ENCODE peak calls at places on chromosomes 7 and 10, in nine cellular contexts. B, J, C, F, Z, W, V, R and S are unnamed samples. For H3K9me3, the result is how much of the 10 kb centered on the place peaks cover.

GRCh38 chr10:44925224-44925623 is 14.1 kb downstream of the TMEM72 start:
- DNase-seq in B (no peak), J (peak), C (no peak), F (no peak), Z (peak), W (no peak), V (no peak), R (peak), S (no peak)

GRCh38 chr10:131775833-131776232 is 125.0 kb upstream of the PPP2R2D start:
- DNase-seq in B (no peak), J (no peak), C (no peak), F (no peak), Z (no peak), W (no peak), V (no peak), R (no peak), S (no peak)

GRCh38 chr10:29142516-29143314 is 146.2 kb upstream of the LYZL1 start:
- DNase-seq in B (no peak), J (no peak), C (no peak), F (no peak), Z (no peak), W (no peak), V (no peak), R (peak), S (peak)

GRCh38 chr10:68362590-68362989 is 29.9 kb upstream of the PBLD start:
- DNase-seq in B (no peak), J (no peak), C (no peak), F (no peak), Z (no peak), W (no peak), V (no peak), R (no peak), S (no peak)

GRCh38 chr10:75544923-75545322 is 113.5 kb downstream of the LRMDA start:
- DNase-seq in B (no peak), J (peak), C (no peak), F (no peak), Z (no peak), W (no peak), V (no peak), R (no peak), S (no peak)

GRCh38 chr7:13912740-13913320 is 76.6 kb downstream of the ETV1 start:
- DNase-seq in B (no peak), J (no peak), C (no peak), F (no peak), Z (no peak), W (no peak), V (no peak), R (no peak), S (no peak)

GRCh38 chr7:144437370-144438191 is 34.1 kb upstream of the NOBOX start:
- DNase-seq in B (peak), J (peak), C (no peak), F (no peak), Z (peak), W (no peak), V (peak), R (peak), S (peak)

GRCh38 chr7:94431620-94432295 is 37.1 kb downstream of the COL1A2 start:
- DNase-seq in B (no peak), J (peak), C (no peak), F (no peak), Z (no peak), W (no peak), V (no peak), R (no peak), S (no peak)

GRCh38 chr7:116173051-116174028 is 37.0 kb upstream of the TES start:
- DNase-seq in B (peak), J (peak), C (no peak), F (peak), Z (peak), W (no peak), V (no peak), R (peak), S (peak)

GRCh38 chr7:133376514-133376913 is 123.6 kb downstream of the EXOC4 start:
- DNase-seq in B (no peak), J (peak), C (no peak), F (no peak), Z (no peak), W (no peak), V (no peak), R (no peak), S (no peak)

GRCh38 chr7:129199406-129199805 is 11.0 kb downstream of the SMO start:
- DNase-seq in B (no peak), J (no peak), C (no peak), F (no peak), Z (no peak), W (no peak), V (no peak), R (no peak), S (no peak)

GRCh38 chr10:58404001-58404400 is 18.8 kb downstream of the TFAM start:
- DNase-seq in B (no peak), J (no peak), C (no peak), F (no peak), Z (no peak), W (no peak), V (no peak), R (no peak), S (peak)

GRCh38 chr7:12601302-12601869 is 30.9 kb downstream of the SCIN start:
- DNase-seq in B (no peak), J (no peak), C (no peak), F (no peak), Z (no peak), W (no peak), V (no peak), R (no peak), S (no peak)

GRCh38 chr7:152902870-152903860 is 143.6 kb downstream of the ACTR3B start:
- DNase-seq in B (no peak), J (no peak), C (no peak), F (no peak), Z (no peak), W (no peak), V (no peak), R (no peak), S (no peak)

GRCh38 chr10:80535671-80536360 is 1.9 kb upstream of the SH2D4B start:
- DNase-seq in B (no peak), J (peak), C (no peak), F (peak), Z (peak), W (peak), V (peak), R (peak), S (no peak)

GRCh38 chr10:128526793-128527375 is 400.7 kb upstream of the MKI67 start:
- DNase-seq in B (no peak), J (peak), C (no peak), F (no peak), Z (no peak), W (no peak), V (no peak), R (peak), S (no peak)

GRCh38 chr7:30276203-30276900 is 8.0 kb upstream of the ZNRF2 start:
- DNase-seq in B (no peak), J (peak), C (no peak), F (peak), Z (peak), W (no peak), V (peak), R (peak), S (peak)

GRCh38 chr10:13349776-13350274 is 1.7 kb upstream of the SEPHS1 start:
- DNase-seq in B (peak), J (peak), C (no peak), F (no peak), Z (no peak), W (peak), V (peak), R (peak), S (peak)

GRCh38 chr7:72343991-72344390 is 68.1 kb downstream of the CALN1 start:
- DNase-seq in B (no peak), J (no peak), C (peak), F (no peak), Z (no peak), W (no peak), V (no peak), R (no peak), S (no peak)

GRCh38 chr7:29364661-29365060 is 170.1 kb downstream of the CHN2 start:
- DNase-seq in B (no peak), J (no peak), C (no peak), F (no peak), Z (no peak), W (no peak), V (no peak), R (no peak), S (no peak)

GRCh38 chr7:78191475-78192079 is 393.0 kb downstream of the PHTF2 start:
- DNase-seq in B (no peak), J (no peak), C (no peak), F (no peak), Z (no peak), W (no peak), V (no peak), R (no peak), S (no peak)

GRCh38 chr7:130907439-130907838 is 173.4 kb upstream of the KLF14 start:
- DNase-seq in B (no peak), J (no peak), C (no peak), F (no peak), Z (no peak), W (no peak), V (no peak), R (no peak), S (peak)

GRCh38 chr7:54729096-54729495 is 29.9 kb downstream of the SEC61G start:
- DNase-seq in B (no peak), J (no peak), C (no peak), F (no peak), Z (no peak), W (no peak), V (no peak), R (no peak), S (no peak)

GRCh38 chr7:5692112-5692844 is 89.2 kb downstream of the RNF216 start:
- DNase-seq in B (peak), J (peak), C (peak), F (no peak), Z (peak), W (peak), V (peak), R (peak), S (peak)

GRCh38 chr7:94300176-94300835 is 94.4 kb upstream of the COL1A2 start:
- DNase-seq in B (no peak), J (no peak), C (no peak), F (no peak), Z (peak), W (no peak), V (no peak), R (no peak), S (peak)

GRCh38 chr7:114229251-114229650 is 185.4 kb upstream of the FOXP2 start:
- DNase-seq in B (no peak), J (no peak), C (no peak), F (no peak), Z (no peak), W (no peak), V (no peak), R (no peak), S (no peak)

GRCh38 chr7:114225784-114226183 is 188.8 kb upstream of the FOXP2 start:
- DNase-seq in B (no peak), J (no peak), C (no peak), F (no peak), Z (no peak), W (no peak), V (no peak), R (no peak), S (no peak)
- H3K9me3 ChIP-seq in B (under half), J (under half), C (under half), F (under half), Z (under half), W (under half), V (under half), R (under half), S (under half)

GRCh38 chr7:105188201-105188600 is 174.2 kb downstream of the KMT2E start:
- DNase-seq in B (no peak), J (no peak), C (no peak), F (no peak), Z (no peak), W (no peak), V (no peak), R (no peak), S (peak)
- H3K4me3 ChIP-seq in B (no peak), J (no peak), C (no peak), F (no peak), Z (no peak), W (no peak), V (no peak), R (no peak), S (no peak)

GRCh38 chr7:27615420-27616185 is 47.1 kb downstream of the HIBADH start:
- DNase-seq in B (no peak), J (no peak), C (no peak), F (no peak), Z (no peak), W (no peak), V (no peak), R (no peak), S (peak)

GRCh38 chr7:27619492-27619891 is 43.2 kb downstream of the HIBADH start:
- DNase-seq in B (no peak), J (no peak), C (no peak), F (no peak), Z (no peak), W (no peak), V (no peak), R (no peak), S (no peak)

GRCh38 chr7:27616914-27617548 is 45.7 kb downstream of the HIBADH start:
- DNase-seq in B (no peak), J (no peak), C (no peak), F (no peak), Z (no peak), W (no peak), V (no peak), R (no peak), S (no peak)

GRCh38 chr7:27616186-27616491 is 46.5 kb downstream of the HIBADH start:
- DNase-seq in B (no peak), J (no peak), C (no peak), F (no peak), Z (no peak), W (no peak), V (no peak), R (no peak), S (no peak)

GRCh38 chr7:27617651-27618381 is 44.9 kb downstream of the HIBADH start:
- DNase-seq in B (no peak), J (no peak), C (no peak), F (no peak), Z (no peak), W (no peak), V (no peak), R (no peak), S (no peak)
- H3K9me3 ChIP-seq in B (under half), J (under half), C (under half), F (under half), Z (under half), W (under half), V (under half), R (under half), S (half or more)

DNA sequence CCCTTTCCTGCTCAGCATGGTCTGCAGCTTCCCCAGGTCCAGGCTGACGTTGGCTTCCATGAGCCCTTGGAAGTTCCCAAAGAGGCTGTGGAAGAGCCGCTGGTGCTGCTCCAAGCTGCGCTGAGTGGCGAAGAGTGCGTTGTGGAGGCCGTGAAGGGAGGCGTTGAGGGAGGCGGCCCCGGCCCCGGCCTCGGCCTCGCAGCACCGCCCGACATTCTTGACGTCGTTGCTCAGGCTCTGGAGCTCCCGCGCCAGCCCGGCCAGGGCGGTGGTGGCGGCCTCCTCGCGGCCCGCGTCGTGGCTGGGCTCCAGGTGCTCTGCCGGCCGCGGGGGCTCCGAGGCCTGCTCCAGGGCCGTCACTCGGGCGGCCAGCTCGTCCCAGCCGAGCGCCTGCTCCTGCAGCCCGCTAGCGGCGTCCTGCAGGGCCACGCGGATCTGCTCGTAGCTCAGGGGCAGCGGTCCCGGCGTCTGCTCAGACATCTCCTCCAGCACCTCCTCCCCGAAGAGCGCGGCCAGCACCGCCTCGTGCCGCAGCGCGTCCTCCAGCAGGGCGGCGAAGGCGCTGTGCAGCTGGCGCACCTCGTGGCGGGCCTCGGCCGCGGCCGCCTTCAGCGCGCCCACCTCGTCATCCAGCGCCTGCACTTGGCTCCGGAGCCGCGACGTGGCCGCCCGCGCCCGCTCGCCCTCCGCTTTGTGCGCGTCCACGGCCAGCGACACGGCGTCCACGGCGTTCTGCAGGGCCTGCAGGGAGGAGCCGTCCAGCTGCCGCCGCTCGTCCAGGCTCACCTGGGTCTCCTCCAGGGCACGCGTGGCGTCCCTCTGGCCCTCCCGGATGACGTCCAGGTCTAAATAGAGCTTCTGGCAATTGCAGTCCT is 14.7 kb downstream of the MMRN2 start:
- DNase-seq in B (no peak), J (peak), C (no peak), F (no peak), Z (no peak), W (no peak), V (no peak), R (no peak), S (no peak)
- H3K4me3 ChIP-seq in B (no peak), J (no peak), C (peak), F (no peak), Z (no peak), W (peak), V (no peak), R (no peak), S (no peak)

GRCh38 chr7:57819491-57819981 is 369.6 kb downstream of the ZNF716 start:
- DNase-seq in B (no peak), J (no peak), C (no peak), F (no peak), Z (no peak), W (no peak), V (no peak), R (no peak), S (no peak)
- H3K9me3 ChIP-seq in B (under half), J (under half), C (under half), F (under half), Z (under half), W (under half), V (under half), R (under half), S (under half)

DNA sequence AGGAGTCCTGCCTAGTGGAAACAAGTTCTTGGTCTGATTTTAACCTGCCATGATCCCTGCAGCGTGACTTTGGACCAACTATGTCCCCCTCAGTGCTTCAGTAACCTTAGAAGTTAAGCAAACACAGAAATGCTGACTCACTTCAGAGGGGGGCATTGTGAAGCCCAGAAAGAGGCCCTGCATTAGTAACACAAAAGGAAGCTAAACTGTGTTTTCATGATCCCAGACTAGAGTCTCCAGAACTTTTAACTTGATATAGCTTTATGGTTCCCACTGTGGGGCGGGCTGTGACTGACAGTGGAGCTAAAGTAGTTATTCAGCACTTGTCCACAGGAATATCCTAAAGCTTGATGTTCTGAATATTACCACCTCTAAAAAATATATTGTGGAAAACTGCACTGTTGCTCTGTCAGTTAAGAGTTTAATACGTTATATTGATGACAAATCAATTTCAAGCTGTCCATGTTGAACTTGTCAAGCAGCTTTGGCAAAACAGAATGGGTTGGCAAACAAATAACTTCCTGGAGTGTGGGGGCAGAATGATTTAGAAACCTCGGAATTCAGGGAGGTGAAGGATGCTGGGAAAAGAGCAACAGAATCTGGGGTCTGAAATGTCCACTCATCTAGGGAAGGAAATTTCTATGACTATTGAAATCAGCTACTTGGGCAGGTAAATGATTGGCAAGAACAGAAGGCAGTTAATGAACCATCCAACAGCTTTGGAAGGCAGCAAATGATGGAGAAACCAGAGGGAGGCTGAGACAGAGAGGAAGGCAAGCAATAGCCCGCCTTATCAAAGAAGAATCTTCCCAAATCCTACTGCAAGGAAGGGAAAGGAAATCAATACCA is 95.2 kb upstream of the PALS2 start:
- DNase-seq in B (no peak), J (peak), C (no peak), F (no peak), Z (peak), W (no peak), V (no peak), R (peak), S (peak)
- H3K4me3 ChIP-seq in B (no peak), J (no peak), C (no peak), F (no peak), Z (no peak), W (no peak), V (no peak), R (no peak), S (no peak)

GRCh38 chr7:157678503-157678902 is 341.7 kb downstream of the DNAJB6 start:
- DNase-seq in B (no peak), J (no peak), C (no peak), F (no peak), Z (no peak), W (no peak), V (no peak), R (no peak), S (no peak)
- H3K9me3 ChIP-seq in B (under half), J (under half), C (under half), F (under half), Z (under half), W (under half), V (under half), R (under half), S (under half)

GRCh38 chr7:24978837-24979469 is 1.0 kb downstream of the OSBPL3 start:
- DNase-seq in B (no peak), J (no peak), C (no peak), F (no peak), Z (no peak), W (no peak), V (peak), R (peak), S (no peak)

GRCh38 chr7:24979863-24980694 is at the start of gene OSBPL3:
- DNase-seq in B (peak), J (peak), C (peak), F (peak), Z (peak), W (peak), V (peak), R (peak), S (peak)

GRCh38 chr7:24981544-24981951 is 1.6 kb upstream of the OSBPL3 start:
- DNase-seq in B (no peak), J (peak), C (no peak), F (peak), Z (peak), W (peak), V (peak), R (peak), S (peak)

GRCh38 chr7:24979470-24979862 is 512 bp downstream of the OSBPL3 start:
- DNase-seq in B (peak), J (peak), C (no peak), F (peak), Z (peak), W (peak), V (peak), R (peak), S (peak)

DNA sequence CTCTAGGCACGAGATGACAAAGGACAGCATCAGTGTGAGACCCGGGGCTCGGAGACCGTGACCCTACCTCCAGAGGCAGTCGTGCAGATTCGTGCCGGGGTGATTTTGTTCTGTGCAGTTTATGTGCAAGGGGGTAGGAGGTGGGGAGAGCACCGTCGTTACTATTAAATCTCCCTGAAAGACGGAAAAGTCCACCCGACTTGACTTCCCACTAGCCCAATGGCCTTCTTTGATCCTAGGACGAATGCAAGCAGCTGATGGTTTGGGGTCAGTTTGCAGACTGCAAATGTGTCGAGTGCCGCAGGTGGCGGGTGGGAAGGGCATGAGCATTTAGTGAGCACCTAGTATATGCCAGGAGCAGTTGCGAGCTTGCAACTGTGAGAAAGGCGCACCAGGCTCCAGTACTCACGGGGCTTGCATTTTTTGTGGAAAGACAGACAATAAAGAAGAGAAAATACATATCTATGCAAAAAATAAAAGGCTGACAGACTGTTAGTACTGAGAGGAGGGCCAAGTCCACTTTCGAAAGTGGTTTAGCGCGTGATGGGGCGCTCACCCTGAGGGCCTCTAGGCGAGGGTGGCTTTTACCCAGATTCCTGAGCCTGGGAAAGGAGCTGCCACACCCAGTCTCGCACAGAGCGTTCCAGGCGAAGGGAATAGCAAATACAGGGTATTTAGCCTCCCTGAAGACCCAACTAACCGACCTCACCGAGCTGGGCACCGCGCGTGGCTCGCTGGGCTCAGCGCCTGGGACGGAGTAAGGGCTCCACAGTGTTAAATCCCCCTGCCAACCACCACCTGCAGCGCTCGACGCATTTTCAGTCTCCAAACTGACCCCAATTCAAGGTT is 941 bp upstream of the OSBPL3 start:
- DNase-seq in B (no peak), J (peak), C (no peak), F (no peak), Z (peak), W (no peak), V (peak), R (peak), S (peak)
- H3K4me3 ChIP-seq in B (peak), J (peak), C (peak), F (peak), Z (peak), W (peak), V (peak), R (peak), S (peak)